ENCODE peak calls at places on chromosomes 7 and 10, in nine cellular contexts. Q is OCI-LY7, C is heart left ventricle, H is osteocyte, P is uterus, Z is GM23338, T is kidney epithelial cell, M is tibial artery, B is upper lobe of right lung. L is an unnamed sample.

GRCh38 chr10:89296227-89296648 is 5.6 kb upstream of the IFIT2 start:
- DNase-seq in Q (peak), C (no peak), H (no peak), P (no peak), Z (no peak), T (no peak), M (peak), B (no peak), L (peak)

GRCh38 chr7:73769481-73770001 is 529 bp downstream of the CLDN3 start:
- DNase-seq in Q (no peak), C (no peak), H (no peak), P (no peak), Z (no peak), T (no peak), M (no peak), B (peak), L (no peak)

GRCh38 chr10:100562008-100562672 is 26.4 kb downstream of the HIF1AN start:
- DNase-seq in Q (no peak), C (peak), H (no peak), P (peak), Z (peak), T (peak), M (no peak), B (peak), L (peak)

GRCh38 chr10:80487791-80488538 is 33.9 kb downstream of the TSPAN14 start:
- DNase-seq in Q (no peak), C (peak), H (no peak), P (no peak), Z (no peak), T (no peak), M (no peak), B (peak), L (no peak)

GRCh38 chr10:103772096-103772845 is 83.1 kb downstream of the SH3PXD2A start:
- DNase-seq in Q (peak), C (peak), H (peak), P (peak), Z (peak), T (no peak), M (peak), B (peak), L (peak)

GRCh38 chr10:3102721-3103410 is 35.5 kb downstream of the PFKP start:
- DNase-seq in Q (no peak), C (no peak), H (no peak), P (no peak), Z (no peak), T (no peak), M (no peak), B (no peak), L (no peak)

GRCh38 chr7:131122394-131122793 is 205.3 kb upstream of the MKLN1 start:
- DNase-seq in Q (peak), C (no peak), H (no peak), P (no peak), Z (no peak), T (no peak), M (no peak), B (no peak), L (no peak)

GRCh38 chr7:2980406-2981102 is 63.1 kb downstream of the CARD11 start:
- DNase-seq in Q (peak), C (no peak), H (no peak), P (no peak), Z (no peak), T (no peak), M (peak), B (peak), L (peak)

GRCh38 chr7:93945756-93946540 is 24.4 kb downstream of the GNG11 start:
- DNase-seq in Q (no peak), C (no peak), H (no peak), P (no peak), Z (no peak), T (no peak), M (no peak), B (no peak), L (no peak)

GRCh38 chr10:104809288-104810090 is 168.4 kb downstream of the SORCS3 start:
- DNase-seq in Q (no peak), C (no peak), H (no peak), P (no peak), Z (peak), T (peak), M (no peak), B (no peak), L (no peak)

GRCh38 chr7:24812313-24812945 is 55.2 kb upstream of the GSDME start:
- DNase-seq in Q (peak), C (no peak), H (no peak), P (peak), Z (peak), T (no peak), M (peak), B (peak), L (no peak)

GRCh38 chr7:55366461-55367138 is 1.5 kb downstream of the LANCL2 start:
- DNase-seq in Q (peak), C (no peak), H (no peak), P (no peak), Z (peak), T (no peak), M (no peak), B (no peak), L (no peak)

GRCh38 chr7:55975944-55976633 is 11.7 kb downstream of the NIPSNAP2 start:
- DNase-seq in Q (no peak), C (no peak), H (no peak), P (no peak), Z (no peak), T (no peak), M (no peak), B (no peak), L (no peak)

DNA sequence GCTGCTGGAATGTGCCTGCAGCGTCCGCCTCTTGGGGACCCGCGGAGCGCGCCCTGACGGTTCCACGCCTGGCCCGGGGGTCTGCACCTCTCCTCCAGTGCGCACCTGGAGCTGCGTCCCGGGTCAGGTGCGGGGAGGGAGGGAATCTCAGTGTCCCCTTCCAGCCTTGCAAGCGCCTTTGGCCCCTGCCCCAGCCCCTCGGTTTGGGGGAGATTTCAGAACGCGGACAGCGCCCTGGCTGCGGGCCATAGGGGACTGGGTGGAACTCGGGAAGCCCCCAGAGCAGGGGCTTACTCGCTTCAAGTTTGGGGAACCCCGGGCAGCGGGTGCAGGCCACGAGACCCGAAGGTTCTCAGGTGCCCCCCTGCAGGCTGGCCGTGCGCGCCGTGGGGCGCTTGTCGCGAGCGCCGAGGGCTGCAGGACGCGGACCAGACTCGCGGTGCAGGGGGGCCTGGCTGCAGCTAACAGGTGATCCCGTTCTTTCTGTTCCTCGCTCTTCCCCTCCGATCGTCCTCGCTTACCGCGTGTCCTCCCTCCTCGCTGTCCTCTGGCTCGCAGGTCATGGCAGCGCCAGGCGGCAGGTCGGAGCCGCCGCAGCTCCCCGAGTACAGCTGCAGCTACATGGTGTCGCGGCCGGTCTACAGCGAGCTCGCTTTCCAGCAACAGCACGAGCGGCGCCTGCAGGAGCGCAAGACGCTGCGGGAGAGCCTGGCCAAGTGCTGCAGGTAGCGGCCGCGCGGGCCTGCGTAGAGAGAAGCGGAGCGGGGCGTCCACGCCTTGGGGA is 645 bp downstream of the SLC26A4 start:
- DNase-seq in Q (no peak), C (peak), H (no peak), P (peak), Z (peak), T (no peak), M (peak), B (peak), L (peak)
- TF ChIP-seq CTCF in Q (no peak), C (peak), H (no peak), P (no peak), Z (no peak), T (peak), M (peak), B (no peak), L (no peak)

GRCh38 chr7:47739901-47740300 is 158.0 kb upstream of the TNS3 start:
- DNase-seq in Q (no peak), C (no peak), H (peak), P (no peak), Z (no peak), T (no peak), M (no peak), B (no peak), L (no peak)

GRCh38 chr7:47743898-47744612 is 162.1 kb upstream of the TNS3 start:
- DNase-seq in Q (no peak), C (no peak), H (peak), P (no peak), Z (peak), T (no peak), M (no peak), B (no peak), L (no peak)

GRCh38 chr7:47744883-47745282 is 163.0 kb upstream of the TNS3 start:
- DNase-seq in Q (no peak), C (no peak), H (peak), P (no peak), Z (no peak), T (no peak), M (no peak), B (no peak), L (no peak)

GRCh38 chr7:47739301-47739870 is 157.5 kb upstream of the TNS3 start:
- DNase-seq in Q (no peak), C (no peak), H (peak), P (no peak), Z (peak), T (no peak), M (no peak), B (no peak), L (no peak)

DNA sequence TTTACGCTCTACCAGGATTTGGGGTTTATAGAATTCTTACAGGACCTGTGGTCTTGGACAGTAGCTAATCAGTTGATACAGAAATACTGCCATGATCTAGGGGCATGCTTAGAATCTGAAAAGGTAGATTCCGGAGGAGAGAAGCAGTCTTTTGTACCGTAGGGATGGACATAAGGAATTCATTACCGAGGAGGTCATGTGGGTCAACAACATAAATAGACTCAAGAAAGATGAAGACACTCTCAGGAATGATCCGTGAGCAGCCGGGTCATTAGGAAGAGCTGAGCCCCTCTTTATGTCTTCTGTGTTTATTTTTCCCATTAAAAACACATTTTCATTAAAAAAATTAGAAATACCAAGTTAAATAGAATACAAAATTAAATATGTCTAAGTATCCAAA is 160.1 kb upstream of the TNS3 start:
- DNase-seq in Q (no peak), C (no peak), H (no peak), P (no peak), Z (no peak), T (no peak), M (no peak), B (no peak), L (no peak)
- TF ChIP-seq CTCF in Q (no peak), C (no peak), H (no peak), P (no peak), Z (no peak), T (no peak), M (no peak), B (no peak), L (no peak)

DNA sequence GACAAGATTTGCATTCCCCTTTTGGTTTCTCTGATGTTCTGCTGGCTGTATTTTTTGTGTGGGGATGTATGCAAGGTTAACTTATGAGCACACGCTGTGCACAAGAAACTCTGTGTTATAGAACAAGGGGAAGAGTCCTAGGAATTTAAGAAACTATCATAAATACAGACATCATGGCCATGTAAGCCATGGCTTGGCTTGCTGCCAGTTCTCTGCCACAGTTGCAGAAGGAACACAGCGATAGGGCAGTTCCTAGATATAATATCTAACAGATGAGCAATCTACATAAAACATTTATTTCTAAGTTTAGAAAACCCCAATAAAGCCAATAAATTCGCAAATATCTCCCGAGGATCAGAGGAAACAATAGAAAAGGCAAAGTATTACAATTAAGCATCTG is 153.3 kb downstream of the LRRTM3 start:
- DNase-seq in Q (no peak), C (no peak), H (no peak), P (no peak), Z (no peak), T (no peak), M (peak), B (no peak), L (no peak)
- TF ChIP-seq CTCF in Q (no peak), C (no peak), H (no peak), P (no peak), Z (no peak), T (no peak), M (no peak), B (no peak), L (no peak)

DNA sequence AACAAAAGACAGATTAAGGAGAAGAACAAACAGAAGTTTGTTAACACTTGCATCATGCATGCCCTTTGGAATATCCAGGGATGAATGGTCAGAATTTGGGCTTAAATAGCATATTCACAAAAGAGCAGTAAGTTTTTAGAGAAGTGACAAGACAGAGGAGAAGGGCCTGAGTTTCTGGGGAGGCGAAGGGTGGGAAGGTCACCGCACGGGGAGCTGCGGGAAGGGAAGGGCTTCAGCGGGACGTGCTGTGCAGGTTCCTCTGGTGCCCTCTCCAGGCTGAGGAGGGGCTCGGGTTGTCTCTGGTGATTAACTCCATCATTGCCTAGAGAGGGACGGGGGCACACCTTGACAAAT is 10.4 kb upstream of the ZNF22 start:
- DNase-seq in Q (peak), C (no peak), H (no peak), P (no peak), Z (peak), T (no peak), M (no peak), B (no peak), L (no peak)
- TF ChIP-seq CTCF in Q (peak), C (peak), H (peak), P (no peak), Z (peak), T (peak), M (no peak), B (peak), L (no peak)

GRCh38 chr10:117405730-117406129 is 30.5 kb upstream of the PDZD8 start:
- DNase-seq in Q (no peak), C (no peak), H (no peak), P (no peak), Z (no peak), T (no peak), M (no peak), B (no peak), L (no peak)
- TF ChIP-seq CTCF in Q (no peak), C (no peak), H (no peak), P (no peak), Z (no peak), T (no peak), M (no peak), B (no peak), L (no peak)

GRCh38 chr10:124418726-124419501 is at the start of gene OAT:
- DNase-seq in Q (peak), C (peak), H (peak), P (peak), Z (peak), T (peak), M (peak), B (peak), L (peak)
- TF ChIP-seq CTCF in Q (no peak), C (no peak), H (no peak), P (no peak), Z (peak), T (peak), M (no peak), B (no peak), L (no peak)

GRCh38 chr10:86592413-86592812 is 61.9 kb upstream of the OPN4 start:
- DNase-seq in Q (no peak), C (no peak), H (no peak), P (no peak), Z (peak), T (no peak), M (no peak), B (no peak), L (no peak)
- TF ChIP-seq CTCF in Q (no peak), C (no peak), H (peak), P (no peak), Z (peak), T (no peak), M (no peak), B (no peak), L (no peak)

GRCh38 chr10:83373659-83374058 is 765.6 kb upstream of the GHITM start:
- DNase-seq in Q (peak), C (no peak), H (no peak), P (no peak), Z (peak), T (no peak), M (no peak), B (no peak), L (no peak)
- TF ChIP-seq CTCF in Q (peak), C (no peak), H (peak), P (no peak), Z (peak), T (peak), M (no peak), B (peak), L (no peak)

DNA sequence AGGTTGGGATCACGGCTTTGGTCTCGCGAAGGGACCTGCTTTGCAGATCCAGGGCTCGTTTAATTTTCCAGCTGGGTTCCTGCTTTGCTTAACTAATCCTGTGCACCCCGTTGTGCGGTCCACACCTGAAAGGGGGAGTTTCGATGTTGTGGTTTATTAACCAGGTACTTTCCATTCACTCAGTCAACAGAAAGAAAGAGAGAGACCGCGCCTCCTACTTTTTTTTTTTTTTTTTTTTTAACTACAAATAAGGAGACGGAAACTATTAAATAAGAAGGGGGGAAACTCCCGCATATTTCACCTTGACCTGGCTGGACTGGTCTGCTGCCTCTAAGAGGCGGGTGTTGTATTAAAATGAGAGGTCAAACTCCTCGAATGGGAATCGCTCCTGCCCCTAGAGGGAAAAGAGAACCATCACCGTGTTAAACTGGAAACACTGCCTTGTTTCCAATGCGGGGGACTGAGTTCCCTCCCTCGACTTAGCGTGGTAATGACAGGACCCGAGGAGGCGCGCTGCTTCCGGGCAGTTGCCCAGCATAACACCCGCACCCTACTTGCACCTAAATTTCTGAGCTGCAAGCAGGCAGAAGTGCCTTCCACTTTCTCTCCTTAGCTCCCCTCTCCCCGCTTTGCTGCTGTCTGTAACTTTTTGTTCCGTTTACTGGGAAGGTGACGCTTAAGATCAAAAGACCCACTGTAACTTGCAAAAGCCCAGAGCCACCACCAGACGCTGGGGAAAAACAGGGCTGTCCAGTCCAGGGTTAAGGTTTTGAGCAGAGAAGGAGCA is 1.1 kb upstream of the ITGB8 start:
- DNase-seq in Q (no peak), C (peak), H (no peak), P (peak), Z (peak), T (peak), M (peak), B (peak), L (peak)
- TF ChIP-seq CTCF in Q (no peak), C (no peak), H (peak), P (peak), Z (peak), T (peak), M (no peak), B (peak), L (no peak)